ENCODE peak calls at places on chromosome 16, in seven cellular contexts. D, J, I, B, V, O and Z are unnamed samples.
A peak's percentile ranks its signal among the peaks of the same experiment; 100 is the strongest.

GRCh38 chr16:55668337-55669281 is 12.8 kb downstream of the SLC6A2 start:
- DNase-seq in I (no peak), D (peak; percentile 9), O (peak; percentile 10), B (peak; percentile 66), J (peak; percentile 98), V (no peak), Z (peak; percentile 82)

GRCh38 chr16:539901-540530 is 12.5 kb downstream of the CAPN15 start:
- DNase-seq in V (no peak), O (peak; percentile 76), I (no peak), B (no peak), D (no peak), J (no peak), Z (peak; percentile 57)

GRCh38 chr16:31179153-31179746 is 689 bp upstream of the FUS start:
- DNase-seq in I (no peak), B (no peak), J (no peak), O (no peak), D (no peak), V (no peak), Z (no peak)

GRCh38 chr16:80554037-80554436 is 13.2 kb downstream of the DYNLRB2 start:
- DNase-seq in D (no peak), I (no peak), V (no peak), B (no peak), J (no peak), O (no peak), Z (no peak)

GRCh38 chr16:12160249-12160648 is 183.7 kb downstream of the SNX29 start:
- DNase-seq in B (no peak), I (no peak), V (no peak), D (no peak), J (no peak), O (peak; percentile 37), Z (peak; percentile 30)

GRCh38 chr16:180101-180920 is at the start of gene HBQ1:
- DNase-seq in B (no peak), V (peak; percentile 37), D (no peak), O (no peak), J (no peak), I (no peak), Z (no peak)

GRCh38 chr16:58500329-58501241 is 642 bp downstream of the NDRG4 start:
- DNase-seq in J (no peak), B (no peak), D (no peak), O (no peak), I (no peak), V (no peak), Z (no peak)

GRCh38 chr16:819336-819735 is 18.8 kb upstream of the GNG13 start:
- DNase-seq in I (no peak), J (no peak), O (no peak), V (no peak), B (no peak), D (no peak), Z (no peak)

GRCh38 chr16:50997679-50998078 is 153.4 kb downstream of the SALL1 start:
- DNase-seq in O (no peak), J (no peak), B (no peak), D (no peak), V (no peak), I (no peak), Z (no peak)
- H3K27me3 ChIP-seq in O (no peaks in the 10 kb centered on the region), J (no peaks in the 10 kb centered on the region), B (no peaks in the 10 kb centered on the region), D (no peaks in the 10 kb centered on the region), V (no peaks in the 10 kb centered on the region), I (no peaks in the 10 kb centered on the region), Z (no peaks in the 10 kb centered on the region)

GRCh38 chr16:67173808-67174705 is 3.7 kb downstream of the NOL3 start:
- DNase-seq in B (no peak), D (no peak), J (peak; percentile 86), I (peak; percentile 62), V (peak; percentile 80), O (peak; percentile 60), Z (peak; percentile 88)
- H3K4me3 ChIP-seq in B (peak overlapping the region; percentile 43), D (peak overlapping the region; percentile 48), J (peak overlapping the region; percentile 34), I (peak overlapping the region; percentile 56), V (peak overlapping the region; percentile 37), O (peak overlapping the region; percentile 52), Z (peak overlapping the region; percentile 41)

GRCh38 chr16:19687279-19687678 is 30.7 kb downstream of the KNOP1 start:
- DNase-seq in V (no peak), O (no peak), B (no peak), I (no peak), J (no peak), D (no peak), Z (no peak)
- H3K36me3 ChIP-seq in V (peaks cover 17% of the 10 kb centered on the region), O (peaks cover 36% of the 10 kb centered on the region), B (peaks cover 3% of the 10 kb centered on the region), I (no peaks in the 10 kb centered on the region), J (peaks cover 3% of the 10 kb centered on the region), D (peaks cover 8% of the 10 kb centered on the region), Z (peaks cover 19% of the 10 kb centered on the region)

DNA sequence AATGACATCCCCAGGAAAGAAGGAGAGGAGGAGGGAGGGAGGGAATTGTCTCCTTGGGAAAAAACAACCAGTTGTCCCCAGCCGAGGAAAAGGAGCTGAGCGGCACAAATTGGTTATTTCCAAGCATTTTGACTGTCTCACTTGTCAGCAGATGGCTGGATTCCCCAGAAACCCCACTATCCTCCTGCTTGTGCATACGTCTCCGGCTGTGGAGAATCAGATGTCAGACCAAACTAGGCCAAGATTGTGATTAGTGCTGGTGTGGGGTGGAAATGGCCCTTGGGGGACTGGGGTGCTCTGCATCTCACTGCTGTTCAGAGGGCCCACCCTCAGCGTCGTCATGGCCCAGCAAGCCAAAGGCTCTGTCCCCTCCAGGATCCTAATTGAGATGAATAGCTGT is 131.7 kb upstream of the HSBP1 start:
- DNase-seq in B (no peak), O (no peak), D (no peak), V (no peak), I (no peak), J (no peak), Z (no peak)
- H3K27me3 ChIP-seq in B (no peaks in the 10 kb centered on the region), O (no peaks in the 10 kb centered on the region), D (no peaks in the 10 kb centered on the region), V (no peaks in the 10 kb centered on the region), I (no peaks in the 10 kb centered on the region), J (no peaks in the 10 kb centered on the region), Z (no peaks in the 10 kb centered on the region)

DNA sequence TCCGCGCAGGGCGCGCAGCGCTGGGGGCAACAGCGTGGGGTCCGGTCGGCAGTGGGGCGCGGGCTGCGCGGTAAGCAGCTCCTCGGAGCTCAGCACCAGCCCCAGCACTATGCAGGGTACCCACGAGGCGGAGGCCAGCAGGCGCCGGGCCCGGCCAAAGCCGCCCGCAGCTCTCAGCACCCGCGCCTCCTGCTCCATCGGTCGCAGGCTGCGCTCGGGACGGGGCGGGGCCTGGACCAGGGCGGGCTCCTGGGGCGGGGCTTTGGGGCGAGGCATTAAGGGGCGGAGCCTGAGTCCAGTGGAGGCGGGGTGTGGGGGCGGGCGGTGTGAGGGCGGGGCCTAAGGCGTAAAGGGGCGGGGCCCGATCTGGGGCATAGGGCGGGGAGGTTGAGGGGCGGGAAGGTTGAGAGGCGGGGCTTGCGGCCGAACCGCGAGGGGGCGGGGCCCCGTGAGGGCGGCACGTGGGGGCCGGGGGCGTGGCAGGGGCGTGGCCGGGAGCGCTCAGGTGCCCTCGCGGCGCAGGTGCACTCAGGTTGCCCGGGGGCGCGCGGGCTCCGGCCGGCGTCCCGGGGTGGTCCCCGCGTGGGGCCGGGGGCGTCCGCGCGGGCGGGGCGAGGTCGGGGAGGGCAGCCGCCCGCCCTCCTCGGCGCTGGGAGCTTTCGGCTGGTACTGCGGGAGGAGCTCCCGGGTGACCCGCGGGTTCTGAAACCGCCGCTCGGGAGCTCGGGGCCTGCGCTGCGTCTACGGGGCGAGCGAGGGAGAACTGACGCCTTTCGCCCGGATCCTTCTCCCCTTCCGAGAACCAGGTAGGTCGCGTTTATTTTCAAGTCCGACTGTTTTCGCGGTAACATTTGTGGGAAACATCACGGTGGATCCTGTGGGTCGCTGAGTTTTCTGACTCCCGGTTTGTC is 1.4 kb upstream of the SLC22A31 start:
- DNase-seq in J (peak; percentile 26), I (peak; percentile 49), B (peak; percentile 55), V (peak; percentile 55), O (peak; percentile 41), D (no peak), Z (peak; percentile 59)
- H3K4me3 ChIP-seq in J (peak overlapping the region; percentile 18), I (peak overlapping the region; percentile 55), B (peak overlapping the region; percentile 8), V (no peak overlapping the region), O (no peak overlapping the region), D (peak overlapping the region; percentile 9), Z (peak overlapping the region; percentile 21)